ENCODE peak calls at places on chromosomes 7 and 10, in nine cellular contexts. X, V, K, E, T, A, Q, P and C are unnamed samples.

GRCh38 chr7:155487509-155488482 is 29.9 kb downstream of the EN2 start:
- DNase-seq in P (no peak), X (no peak), E (no peak), Q (no peak), A (no peak), T (no peak), V (no peak), K (no peak), C (no peak)

GRCh38 chr10:93180402-93181040 is 106.8 kb downstream of the CYP26A1 start:
- DNase-seq in T (no peak), Q (no peak), E (peak), K (no peak), V (peak), A (peak), X (no peak), P (no peak), C (no peak)

GRCh38 chr10:47019546-47019945 is 108.3 kb downstream of the PTPN20 start:
- DNase-seq in T (no peak), K (no peak), X (no peak), Q (no peak), A (no peak), V (no peak), P (no peak), E (no peak), C (no peak)

GRCh38 chr10:126239844-126240243 is 148.4 kb downstream of the ADAM12 start:
- DNase-seq in X (no peak), T (no peak), V (no peak), Q (no peak), K (peak), A (no peak), P (no peak), E (no peak), C (no peak)

GRCh38 chr10:113555751-113556150 is 2.9 kb downstream of the HABP2 start:
- DNase-seq in X (no peak), Q (no peak), K (peak), P (no peak), A (no peak), T (no peak), V (no peak), E (no peak), C (no peak)

GRCh38 chr7:25901658-25902057 is 250.3 kb upstream of the NFE2L3 start:
- DNase-seq in E (no peak), X (no peak), P (no peak), K (no peak), T (no peak), A (no peak), V (no peak), Q (no peak), C (no peak)

GRCh38 chr7:135773451-135773850 is 24.8 kb upstream of the FAM180A start:
- DNase-seq in P (no peak), K (no peak), V (no peak), T (no peak), Q (no peak), E (no peak), A (no peak), X (no peak), C (no peak)

GRCh38 chr10:71957546-71958275 is 6.5 kb upstream of the CHST3 start:
- DNase-seq in X (no peak), P (no peak), T (no peak), E (no peak), K (no peak), V (no peak), Q (no peak), A (no peak), C (no peak)

GRCh38 chr10:119199231-119199992 is 8.0 kb upstream of the GRK5 start:
- DNase-seq in X (peak), V (peak), P (no peak), A (peak), T (peak), E (peak), K (peak), Q (peak), C (peak)

GRCh38 chr10:48332166-48332870 is 25.8 kb downstream of the MAPK8 start:
- DNase-seq in Q (no peak), T (peak), K (no peak), E (no peak), P (no peak), V (no peak), A (no peak), X (no peak), C (no peak)

GRCh38 chr7:151233111-151233701 is 923 bp downstream of the CHPF2 start:
- DNase-seq in A (no peak), K (no peak), Q (peak), T (peak), V (peak), X (no peak), P (no peak), E (peak), C (no peak)

GRCh38 chr10:100684688-100685235 is 60.6 kb upstream of the PAX2 start:
- DNase-seq in T (no peak), X (no peak), Q (no peak), P (no peak), K (no peak), E (no peak), A (no peak), V (no peak), C (no peak)

GRCh38 chr10:42367532-42368230 is 270.7 kb downstream of the ZNF33B start:
- DNase-seq in E (peak), A (peak), Q (peak), X (peak), P (peak), K (no peak), V (peak), T (peak), C (no peak)

GRCh38 chr10:43037942-43038782 is 38.7 kb upstream of the RET start:
- DNase-seq in E (no peak), P (no peak), Q (no peak), A (no peak), T (no peak), X (no peak), K (peak), V (no peak), C (no peak)

GRCh38 chr7:16428672-16429071 is 7.3 kb upstream of the CRPPA start:
- DNase-seq in P (no peak), K (no peak), V (peak), E (no peak), Q (peak), A (no peak), T (peak), X (no peak), C (no peak)

GRCh38 chr7:76267107-76267834 is 35.2 kb upstream of the HSPB1 start:
- DNase-seq in Q (no peak), K (peak), E (no peak), A (no peak), P (no peak), T (no peak), X (no peak), V (no peak), C (no peak)

GRCh38 chr7:11297764-11298163 is 324.1 kb downstream of the PHF14 start:
- DNase-seq in P (no peak), T (no peak), K (no peak), Q (no peak), A (no peak), V (no peak), E (no peak), X (no peak), C (no peak)

GRCh38 chr10:103888113-103888841 is 29.7 kb downstream of the STN1 start:
- DNase-seq in E (peak), A (peak), X (peak), P (no peak), K (no peak), Q (peak), V (peak), T (no peak), C (no peak)

GRCh38 chr7:80593869-80594587 is 44.4 kb upstream of the CD36 start:
- DNase-seq in V (peak), E (peak), Q (no peak), A (no peak), X (no peak), T (no peak), K (no peak), P (peak), C (no peak)

GRCh38 chr7:31371621-31372020 is 31.1 kb upstream of the NEUROD6 start:
- DNase-seq in V (no peak), P (no peak), Q (no peak), T (no peak), E (no peak), K (peak), A (no peak), X (no peak), C (no peak)

GRCh38 chr7:112226701-112227276 is 20.3 kb downstream of the ZNF277 start:
- DNase-seq in Q (no peak), E (no peak), K (no peak), A (no peak), T (no peak), V (no peak), P (no peak), X (no peak), C (no peak)

GRCh38 chr7:151075662-151075971 is 5.0 kb downstream of the FASTK start:
- DNase-seq in A (no peak), T (no peak), P (peak), V (no peak), X (peak), Q (no peak), K (no peak), E (no peak), C (no peak)

GRCh38 chr10:27568196-27569175 is 64.4 kb downstream of the RAB18 start:
- DNase-seq in T (no peak), Q (no peak), K (no peak), V (no peak), A (no peak), P (no peak), E (no peak), X (no peak), C (no peak)

GRCh38 chr10:86946215-86947170 is 10.9 kb downstream of the MMRN2 start:
- DNase-seq in A (no peak), P (no peak), T (no peak), X (peak), E (no peak), K (peak), Q (no peak), V (no peak), C (no peak)

GRCh38 chr10:110008518-110009339 is 945 bp downstream of the ADD3 start:
- DNase-seq in K (peak), Q (no peak), P (peak), A (peak), E (peak), V (no peak), X (peak), T (peak), C (peak)

GRCh38 chr10:28569506-28570159 is 36.7 kb downstream of the WAC start:
- DNase-seq in E (no peak), V (peak), Q (peak), T (no peak), A (no peak), P (no peak), X (no peak), K (no peak), C (no peak)

GRCh38 chr7:140683657-140684056 is 10.9 kb downstream of the ADCK2 start:
- DNase-seq in V (no peak), A (no peak), P (no peak), K (no peak), E (no peak), T (no peak), X (no peak), Q (no peak), C (peak)

GRCh38 chr7:118573065-118573464 is 348.6 kb downstream of the ANKRD7 start:
- DNase-seq in X (no peak), A (peak), V (peak), T (no peak), P (no peak), E (peak), K (no peak), Q (no peak), C (no peak)

GRCh38 chr10:23512355-23513058 is 73.6 kb downstream of the OTUD1 start:
- DNase-seq in A (no peak), E (peak), Q (peak), V (peak), P (no peak), T (peak), K (no peak), X (no peak), C (no peak)

DNA sequence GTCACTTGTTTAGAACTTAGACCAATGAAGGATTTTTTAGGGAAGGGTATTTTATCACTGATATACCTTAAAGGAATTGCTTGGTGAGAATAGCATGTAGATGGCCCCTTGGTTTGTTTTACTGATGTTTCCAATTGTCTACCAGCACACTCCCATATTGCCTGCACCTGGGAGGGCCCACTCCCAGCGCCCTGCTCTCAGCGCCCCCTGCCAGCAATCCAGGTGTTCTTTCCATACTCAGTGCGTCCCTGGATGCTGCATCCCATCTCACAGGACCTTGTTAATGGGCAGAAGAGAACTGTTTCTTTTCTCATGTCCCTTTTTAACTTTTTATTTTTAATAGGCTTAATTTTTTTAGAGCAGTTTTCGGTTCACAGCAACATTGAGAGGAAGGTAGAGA is 24.1 kb upstream of the SFRP5 start:
- DNase-seq in P (no peak), E (no peak), K (peak), Q (no peak), T (no peak), V (no peak), A (no peak), X (no peak), C (no peak)
- TF ChIP-seq CTCF in P (no peak), E (no peak), K (peak), Q (peak), T (no peak), V (no peak), A (no peak), X (no peak), C (no peak)

DNA sequence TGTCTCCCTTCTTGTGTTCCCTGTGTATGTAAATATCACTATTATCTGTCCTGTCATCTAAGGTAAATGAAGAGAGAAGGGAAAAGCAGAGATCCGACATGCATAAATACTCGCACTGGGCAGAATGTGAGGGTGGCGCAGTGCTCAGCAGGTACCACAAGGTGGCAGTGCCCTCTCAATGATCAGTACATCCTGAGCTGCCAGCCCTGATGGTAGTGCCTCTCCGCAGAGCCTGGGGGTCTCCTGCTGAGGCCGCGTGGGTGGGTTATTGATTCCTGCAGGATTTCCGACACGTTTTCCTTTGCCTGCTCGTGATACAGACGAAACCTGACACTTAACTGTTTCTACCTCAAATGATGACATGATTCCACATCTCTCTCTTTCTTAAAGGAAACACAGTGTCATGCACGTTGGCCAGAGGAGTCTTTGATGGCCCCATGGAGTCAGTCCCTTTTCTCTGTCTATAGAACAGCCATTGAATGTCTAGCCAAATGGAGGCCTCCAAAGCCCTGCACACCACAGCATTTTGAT is 19.8 kb downstream of the RGR start:
- DNase-seq in V (peak), Q (peak), K (peak), T (peak), P (peak), A (peak), X (peak), E (peak), C (peak)
- TF ChIP-seq CTCF in V (peak), Q (peak), K (peak), T (peak), P (peak), A (peak), X (peak), E (peak), C (peak)

GRCh38 chr7:132997505-132997904 is 84.4 kb downstream of the CHCHD3 start:
- DNase-seq in A (no peak), X (no peak), E (no peak), P (no peak), V (no peak), T (no peak), Q (no peak), K (no peak), C (no peak)

GRCh38 chr7:133001727-133002126 is 80.2 kb downstream of the CHCHD3 start:
- DNase-seq in P (no peak), T (no peak), V (no peak), E (no peak), X (no peak), Q (no peak), A (no peak), K (no peak), C (no peak)

GRCh38 chr7:132996581-132997242 is 85.2 kb downstream of the CHCHD3 start:
- DNase-seq in V (no peak), Q (no peak), K (peak), A (no peak), T (no peak), X (no peak), E (no peak), P (no peak), C (no peak)

GRCh38 chr7:132999845-133000244 is 82.0 kb downstream of the CHCHD3 start:
- DNase-seq in A (no peak), P (no peak), Q (no peak), V (no peak), X (no peak), T (no peak), K (no peak), E (no peak), C (no peak)

DNA sequence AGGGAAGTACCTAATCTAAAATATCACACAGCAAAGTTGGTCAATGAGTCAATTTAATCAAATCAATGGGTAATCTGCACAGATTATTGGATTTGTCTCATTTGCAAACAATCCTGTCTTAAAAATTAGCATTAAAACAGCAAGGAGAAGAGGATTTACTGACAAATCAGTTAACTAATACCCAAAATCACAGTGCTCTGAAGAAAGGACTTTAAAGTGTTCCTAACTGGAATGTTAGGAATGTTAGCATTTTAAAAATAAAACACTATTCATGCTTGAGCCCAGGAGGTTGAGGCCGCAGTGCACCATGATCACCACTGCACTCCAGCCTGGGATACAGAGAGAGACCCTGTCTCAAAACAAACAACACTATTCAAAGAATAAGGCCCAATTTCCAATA is 83.1 kb downstream of the CHCHD3 start:
- DNase-seq in P (no peak), K (peak), X (no peak), T (no peak), A (no peak), E (no peak), V (no peak), Q (no peak), C (no peak)
- TF ChIP-seq CTCF in P (no peak), K (peak), X (no peak), T (no peak), A (no peak), E (no peak), V (no peak), Q (no peak), C (no peak)

GRCh38 chr7:29764227-29764626 is 42.1 kb upstream of the WIPF3 start:
- DNase-seq in A (no peak), T (no peak), V (no peak), Q (no peak), X (no peak), K (peak), P (no peak), E (peak), C (peak)
- TF ChIP-seq CTCF in A (peak), T (no peak), V (no peak), Q (no peak), X (no peak), K (peak), P (no peak), E (peak), C (no peak)

DNA sequence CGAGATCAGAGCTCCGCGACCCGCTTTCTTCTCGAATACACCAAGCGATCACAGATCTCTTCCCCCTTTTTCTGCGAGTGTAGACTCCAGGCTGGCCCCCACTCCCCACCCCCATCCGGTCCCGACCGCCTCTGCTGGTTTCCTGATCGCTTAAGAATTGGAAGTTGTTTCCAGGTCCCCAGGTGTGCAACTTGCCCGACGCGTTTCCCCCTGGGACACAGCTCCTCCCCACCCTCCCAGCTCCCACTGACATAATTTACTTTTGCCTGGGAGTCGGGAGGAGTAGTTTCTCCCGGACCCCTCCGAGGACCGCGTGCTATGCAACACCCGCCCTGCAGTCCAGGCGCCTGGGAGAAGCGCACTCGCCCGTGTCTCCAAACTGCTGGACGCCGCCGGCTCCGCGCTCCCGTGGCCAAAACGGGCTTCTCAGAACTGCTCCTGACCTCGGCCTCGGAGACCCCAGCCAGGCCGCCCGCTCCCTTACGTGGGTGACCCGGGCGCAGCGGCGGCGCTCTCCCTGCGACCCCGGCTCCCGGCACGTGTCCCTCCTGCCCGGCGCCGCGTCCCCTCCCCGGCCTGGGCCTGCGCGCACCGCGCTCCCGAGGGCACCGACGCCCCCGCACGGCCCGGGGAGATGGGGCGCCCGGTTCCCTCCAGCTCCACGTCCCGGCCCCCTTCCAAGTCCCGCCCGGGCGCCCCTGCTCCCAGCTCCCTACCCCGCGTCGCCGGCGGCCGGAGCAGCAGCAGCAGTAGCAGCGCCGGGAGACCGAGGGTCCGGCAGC is 463 bp downstream of the IL15RA start:
- DNase-seq in A (peak), K (peak), X (peak), T (peak), V (peak), P (peak), Q (peak), E (peak), C (peak)
- TF ChIP-seq CTCF in A (no peak), K (no peak), X (no peak), T (no peak), V (no peak), P (no peak), Q (no peak), E (no peak), C (no peak)

GRCh38 chr10:106795619-106796018 is 368.9 kb downstream of the SORCS1 start:
- DNase-seq in Q (no peak), A (no peak), K (peak), E (peak), X (no peak), P (no peak), V (no peak), T (no peak), C (peak)
- TF ChIP-seq CTCF in Q (no peak), A (peak), K (peak), E (peak), X (peak), P (peak), V (no peak), T (no peak), C (peak)

GRCh38 chr10:128704716-128705115 is 578.5 kb upstream of the MKI67 start:
- DNase-seq in A (no peak), X (no peak), P (no peak), Q (no peak), V (no peak), K (no peak), T (no peak), E (no peak), C (no peak)

GRCh38 chr10:128711776-128712175 is 585.6 kb upstream of the MKI67 start:
- DNase-seq in V (no peak), P (no peak), T (no peak), X (no peak), Q (no peak), E (no peak), A (no peak), K (no peak), C (no peak)

GRCh38 chr10:128710795-128711183 is 584.6 kb upstream of the MKI67 start:
- DNase-seq in A (no peak), P (no peak), E (no peak), V (no peak), T (no peak), X (no peak), K (no peak), Q (no peak), C (no peak)

GRCh38 chr10:128709975-128710794 is 584.0 kb upstream of the MKI67 start:
- DNase-seq in Q (no peak), E (no peak), A (no peak), P (no peak), X (no peak), T (no peak), K (peak), V (no peak), C (no peak)

DNA sequence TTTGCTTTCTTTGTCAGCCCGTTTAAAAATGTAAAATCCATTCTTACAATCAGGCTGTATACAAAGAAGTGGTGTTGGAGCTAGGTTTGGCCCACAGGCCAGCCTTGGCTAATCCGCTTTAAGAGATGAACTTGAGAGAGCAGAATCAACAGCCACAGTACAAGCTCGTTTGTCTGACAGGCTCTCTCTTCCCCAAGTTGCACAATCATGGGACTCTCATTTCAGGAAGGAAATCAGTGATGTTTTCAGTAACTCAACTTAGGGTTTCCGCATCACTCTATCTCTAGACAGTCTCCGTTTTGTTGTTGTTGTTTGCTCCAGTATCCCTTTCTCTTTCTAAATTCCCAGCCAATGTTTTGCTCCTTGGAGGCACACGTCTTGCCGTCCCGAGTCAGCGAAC is 582.0 kb upstream of the MKI67 start:
- DNase-seq in K (no peak), X (no peak), V (no peak), T (no peak), P (no peak), E (no peak), A (no peak), Q (no peak), C (no peak)
- TF ChIP-seq CTCF in K (no peak), X (no peak), V (no peak), T (no peak), P (no peak), E (no peak), A (no peak), Q (no peak), C (no peak)